ENCODE peak calls at places on chromosomes 3 and 15, in nine cellular contexts. One of them, this sample, is unnamed.

GRCh38 chr15:45457215-45457614 is 65.3 kb downstream of the SLC30A4 start:
- DNase-seq in H9: no peak
- DNase-seq in SW 1271: peak
- DNase-seq in AG09319: no peak
- DNase-seq in iPS-NIHi11: no peak
- DNase-seq in islet precursor cell: no peak
- DNase-seq in T-cell: no peak
- DNase-seq in PC-9: no peak
- DNase-seq in transverse colon: no peak
- DNase-seq in this sample: no peak

GRCh38 chr3:189726277-189726676 is 95.1 kb downstream of the TP63 start:
- DNase-seq in H9: no peak
- DNase-seq in SW 1271: no peak
- DNase-seq in AG09319: no peak
- DNase-seq in iPS-NIHi11: no peak
- DNase-seq in islet precursor cell: no peak
- DNase-seq in T-cell: no peak
- DNase-seq in PC-9: no peak
- DNase-seq in transverse colon: no peak
- DNase-seq in this sample: no peak

GRCh38 chr3:141544697-141545096 is 57.9 kb downstream of the RASA2 start:
- DNase-seq in H9: no peak
- DNase-seq in SW 1271: no peak
- DNase-seq in AG09319: no peak
- DNase-seq in iPS-NIHi11: no peak
- DNase-seq in islet precursor cell: no peak
- DNase-seq in T-cell: no peak
- DNase-seq in PC-9: no peak
- DNase-seq in transverse colon: no peak
- DNase-seq in this sample: no peak

GRCh38 chr3:146972726-146973125 is 367.6 kb upstream of the PLSCR5 start:
- DNase-seq in H9: no peak
- DNase-seq in SW 1271: no peak
- DNase-seq in AG09319: peak
- DNase-seq in iPS-NIHi11: no peak
- DNase-seq in islet precursor cell: no peak
- DNase-seq in T-cell: no peak
- DNase-seq in PC-9: no peak
- DNase-seq in transverse colon: no peak
- DNase-seq in this sample: no peak

GRCh38 chr3:24550588-24550987 is 55.9 kb upstream of the THRB start:
- DNase-seq in H9: no peak
- DNase-seq in SW 1271: no peak
- DNase-seq in AG09319: no peak
- DNase-seq in iPS-NIHi11: no peak
- DNase-seq in islet precursor cell: no peak
- DNase-seq in T-cell: no peak
- DNase-seq in PC-9: no peak
- DNase-seq in transverse colon: no peak
- DNase-seq in this sample: no peak

GRCh38 chr15:63601026-63601726 is 4.0 kb downstream of the FBXL22 start:
- DNase-seq in H9: no peak
- DNase-seq in SW 1271: no peak
- DNase-seq in AG09319: no peak
- DNase-seq in iPS-NIHi11: peak
- DNase-seq in islet precursor cell: no peak
- DNase-seq in T-cell: peak
- DNase-seq in PC-9: peak
- DNase-seq in transverse colon: peak
- DNase-seq in this sample: peak

GRCh38 chr3:56801151-56801596 is 575 bp downstream of the ARHGEF3 start:
- DNase-seq in H9: peak
- DNase-seq in SW 1271: no peak
- DNase-seq in AG09319: no peak
- DNase-seq in iPS-NIHi11: no peak
- DNase-seq in islet precursor cell: peak
- DNase-seq in T-cell: no peak
- DNase-seq in PC-9: no peak
- DNase-seq in transverse colon: no peak
- DNase-seq in this sample: peak

GRCh38 chr15:100108346-100108745 is 233.4 kb downstream of the ADAMTS17 start:
- DNase-seq in H9: no peak
- DNase-seq in SW 1271: no peak
- DNase-seq in AG09319: no peak
- DNase-seq in iPS-NIHi11: no peak
- DNase-seq in islet precursor cell: no peak
- DNase-seq in T-cell: no peak
- DNase-seq in PC-9: no peak
- DNase-seq in transverse colon: no peak
- DNase-seq in this sample: no peak

GRCh38 chr15:78850926-78851600 is 21.6 kb upstream of the MORF4L1 start:
- DNase-seq in H9: peak
- DNase-seq in SW 1271: no peak
- DNase-seq in AG09319: no peak
- DNase-seq in iPS-NIHi11: no peak
- DNase-seq in islet precursor cell: peak
- DNase-seq in T-cell: no peak
- DNase-seq in PC-9: no peak
- DNase-seq in transverse colon: no peak
- DNase-seq in this sample: no peak

GRCh38 chr15:79283252-79284048 is 928 bp downstream of the ANKRD34C start:
- DNase-seq in H9: peak
- DNase-seq in SW 1271: no peak
- DNase-seq in AG09319: no peak
- DNase-seq in iPS-NIHi11: peak
- DNase-seq in islet precursor cell: peak
- DNase-seq in T-cell: peak
- DNase-seq in PC-9: peak
- DNase-seq in transverse colon: no peak
- DNase-seq in this sample: peak

GRCh38 chr3:67558429-67558828 is 96.0 kb downstream of the SUCLG2 start:
- DNase-seq in H9: no peak
- DNase-seq in SW 1271: no peak
- DNase-seq in AG09319: peak
- DNase-seq in iPS-NIHi11: no peak
- DNase-seq in islet precursor cell: no peak
- DNase-seq in T-cell: no peak
- DNase-seq in PC-9: no peak
- DNase-seq in transverse colon: no peak
- DNase-seq in this sample: no peak

GRCh38 chr15:68372291-68372811 is 59.6 kb downstream of the ITGA11 start:
- DNase-seq in H9: peak
- DNase-seq in SW 1271: peak
- DNase-seq in AG09319: no peak
- DNase-seq in iPS-NIHi11: peak
- DNase-seq in islet precursor cell: peak
- DNase-seq in T-cell: no peak
- DNase-seq in PC-9: no peak
- DNase-seq in transverse colon: no peak
- DNase-seq in this sample: no peak

GRCh38 chr3:32340639-32341365 is 50.9 kb upstream of the CMTM7 start:
- DNase-seq in H9: no peak
- DNase-seq in SW 1271: no peak
- DNase-seq in AG09319: no peak
- DNase-seq in iPS-NIHi11: no peak
- DNase-seq in islet precursor cell: no peak
- DNase-seq in T-cell: no peak
- DNase-seq in PC-9: no peak
- DNase-seq in transverse colon: peak
- DNase-seq in this sample: no peak

GRCh38 chr3:39592729-39593128 is 125.2 kb downstream of the MOBP start:
- DNase-seq in H9: no peak
- DNase-seq in SW 1271: no peak
- DNase-seq in AG09319: no peak
- DNase-seq in iPS-NIHi11: no peak
- DNase-seq in islet precursor cell: no peak
- DNase-seq in T-cell: no peak
- DNase-seq in PC-9: no peak
- DNase-seq in transverse colon: no peak
- DNase-seq in this sample: no peak

GRCh38 chr3:173396191-173397041 is 1.1 kb upstream of the NLGN1 start:
- DNase-seq in H9: peak
- DNase-seq in SW 1271: no peak
- DNase-seq in AG09319: no peak
- DNase-seq in iPS-NIHi11: peak
- DNase-seq in islet precursor cell: no peak
- DNase-seq in T-cell: no peak
- DNase-seq in PC-9: peak
- DNase-seq in transverse colon: no peak
- DNase-seq in this sample: no peak

GRCh38 chr3:114878119-114878839 is 268.8 kb downstream of the ZBTB20 start:
- DNase-seq in H9: no peak
- DNase-seq in SW 1271: no peak
- DNase-seq in AG09319: no peak
- DNase-seq in iPS-NIHi11: no peak
- DNase-seq in islet precursor cell: no peak
- DNase-seq in T-cell: no peak
- DNase-seq in PC-9: no peak
- DNase-seq in transverse colon: no peak
- DNase-seq in this sample: no peak

GRCh38 chr3:52402101-52402521 is 42.8 kb downstream of the SEMA3G start:
- DNase-seq in H9: no peak
- DNase-seq in SW 1271: no peak
- DNase-seq in AG09319: no peak
- DNase-seq in iPS-NIHi11: no peak
- DNase-seq in islet precursor cell: no peak
- DNase-seq in T-cell: no peak
- DNase-seq in PC-9: no peak
- DNase-seq in transverse colon: no peak
- DNase-seq in this sample: no peak

GRCh38 chr3:182967218-182968204 is 12.8 kb downstream of the DCUN1D1 start:
- DNase-seq in H9: no peak
- DNase-seq in SW 1271: no peak
- DNase-seq in AG09319: no peak
- DNase-seq in iPS-NIHi11: no peak
- DNase-seq in islet precursor cell: no peak
- DNase-seq in T-cell: no peak
- DNase-seq in PC-9: no peak
- DNase-seq in transverse colon: no peak
- DNase-seq in this sample: no peak

GRCh38 chr3:158791259-158791920 is 10.5 kb upstream of the MFSD1 start:
- DNase-seq in H9: no peak
- DNase-seq in SW 1271: peak
- DNase-seq in AG09319: no peak
- DNase-seq in iPS-NIHi11: peak
- DNase-seq in islet precursor cell: no peak
- DNase-seq in T-cell: peak
- DNase-seq in PC-9: no peak
- DNase-seq in transverse colon: no peak
- DNase-seq in this sample: no peak

GRCh38 chr3:160757624-160758106 is 1.6 kb downstream of the PPM1L start:
- DNase-seq in H9: no peak
- DNase-seq in SW 1271: no peak
- DNase-seq in AG09319: no peak
- DNase-seq in iPS-NIHi11: no peak
- DNase-seq in islet precursor cell: no peak
- DNase-seq in T-cell: no peak
- DNase-seq in PC-9: no peak
- DNase-seq in transverse colon: no peak
- DNase-seq in this sample: no peak

GRCh38 chr15:92733934-92734521 is 78.5 kb upstream of the FAM174B start:
- DNase-seq in H9: peak
- DNase-seq in SW 1271: no peak
- DNase-seq in AG09319: no peak
- DNase-seq in iPS-NIHi11: peak
- DNase-seq in islet precursor cell: peak
- DNase-seq in T-cell: peak
- DNase-seq in PC-9: no peak
- DNase-seq in transverse colon: no peak
- DNase-seq in this sample: no peak

GRCh38 chr3:149535395-149535685 is 60.8 kb downstream of the TM4SF4 start:
- DNase-seq in H9: no peak
- DNase-seq in SW 1271: no peak
- DNase-seq in AG09319: no peak
- DNase-seq in iPS-NIHi11: no peak
- DNase-seq in islet precursor cell: no peak
- DNase-seq in T-cell: no peak
- DNase-seq in PC-9: no peak
- DNase-seq in transverse colon: no peak
- DNase-seq in this sample: no peak

GRCh38 chr3:76958231-76958630 is 81.7 kb upstream of the ROBO2 start:
- DNase-seq in H9: no peak
- DNase-seq in SW 1271: no peak
- DNase-seq in AG09319: no peak
- DNase-seq in iPS-NIHi11: no peak
- DNase-seq in islet precursor cell: no peak
- DNase-seq in T-cell: no peak
- DNase-seq in PC-9: no peak
- DNase-seq in transverse colon: no peak
- DNase-seq in this sample: no peak

GRCh38 chr3:52636673-52637072 is 49.0 kb downstream of the PBRM1 start:
- DNase-seq in H9: no peak
- DNase-seq in SW 1271: no peak
- DNase-seq in AG09319: no peak
- DNase-seq in iPS-NIHi11: no peak
- DNase-seq in islet precursor cell: no peak
- DNase-seq in T-cell: no peak
- DNase-seq in PC-9: peak
- DNase-seq in transverse colon: no peak
- DNase-seq in this sample: no peak

GRCh38 chr3:143769663-143770062 is 78.6 kb downstream of the SLC9A9 start:
- DNase-seq in H9: no peak
- DNase-seq in SW 1271: no peak
- DNase-seq in AG09319: peak
- DNase-seq in iPS-NIHi11: no peak
- DNase-seq in islet precursor cell: no peak
- DNase-seq in T-cell: no peak
- DNase-seq in PC-9: no peak
- DNase-seq in transverse colon: no peak
- DNase-seq in this sample: no peak

GRCh38 chr3:43879166-43879565 is 188.4 kb downstream of the ABHD5 start:
- DNase-seq in H9: peak
- DNase-seq in SW 1271: no peak
- DNase-seq in AG09319: no peak
- DNase-seq in iPS-NIHi11: peak
- DNase-seq in islet precursor cell: peak
- DNase-seq in T-cell: no peak
- DNase-seq in PC-9: peak
- DNase-seq in transverse colon: no peak
- DNase-seq in this sample: no peak

GRCh38 chr3:16884084-16884747 is 539 bp upstream of the PLCL2 start:
- DNase-seq in H9: peak
- DNase-seq in SW 1271: peak
- DNase-seq in AG09319: no peak
- DNase-seq in iPS-NIHi11: peak
- DNase-seq in islet precursor cell: peak
- DNase-seq in T-cell: peak
- DNase-seq in PC-9: peak
- DNase-seq in transverse colon: peak
- DNase-seq in this sample: peak

GRCh38 chr15:49171790-49172189 is 1.7 kb downstream of the GALK2 start:
- DNase-seq in H9: no peak
- DNase-seq in SW 1271: no peak
- DNase-seq in AG09319: no peak
- DNase-seq in iPS-NIHi11: no peak
- DNase-seq in islet precursor cell: no peak
- DNase-seq in T-cell: no peak
- DNase-seq in PC-9: no peak
- DNase-seq in transverse colon: no peak
- DNase-seq in this sample: no peak

GRCh38 chr3:144426366-144426765 is 454.7 kb downstream of the DIPK2A start:
- DNase-seq in H9: no peak
- DNase-seq in SW 1271: no peak
- DNase-seq in AG09319: no peak
- DNase-seq in iPS-NIHi11: no peak
- DNase-seq in islet precursor cell: no peak
- DNase-seq in T-cell: no peak
- DNase-seq in PC-9: no peak
- DNase-seq in transverse colon: no peak
- DNase-seq in this sample: no peak

GRCh38 chr3:187261541-187261969 is 30.0 kb downstream of the MASP1 start:
- DNase-seq in H9: no peak
- DNase-seq in SW 1271: no peak
- DNase-seq in AG09319: peak
- DNase-seq in iPS-NIHi11: no peak
- DNase-seq in islet precursor cell: no peak
- DNase-seq in T-cell: no peak
- DNase-seq in PC-9: no peak
- DNase-seq in transverse colon: no peak
- DNase-seq in this sample: no peak

GRCh38 chr3:99568936-99569335 is 69.5 kb upstream of the COL8A1 start:
- DNase-seq in H9: no peak
- DNase-seq in SW 1271: no peak
- DNase-seq in AG09319: no peak
- DNase-seq in iPS-NIHi11: no peak
- DNase-seq in islet precursor cell: no peak
- DNase-seq in T-cell: no peak
- DNase-seq in PC-9: no peak
- DNase-seq in transverse colon: no peak
- DNase-seq in this sample: no peak

This sample was measured in activated T-helper 2 cell treated with anti-CD3 and anti-CD28 coated beads, Interferon-gamma antibody, Interleukin-2, Interleukin-4, amounts not matched to agents 10 μg/mL and 5 μg/mL and 100 μg/mL, durations not matched to agents 14 hours and 24 hours and 36 hours.